ENCODE peak calls at places on chromosomes 4 and X, in six cellular contexts. E, M, L, T, H and D are unnamed samples.

GRCh38 chr4:71460368-71460767 is 121.5 kb downstream of the SLC4A4 start:
- DNase-seq in H (no peak), L (no peak), T (no peak), M (no peak), E (no peak), D (no peak)

GRCh38 chr4:23161787-23162186 is 469.1 kb downstream of the GBA3 start:
- DNase-seq in M (no peak), T (no peak), H (no peak), E (no peak), L (no peak), D (no peak)

GRCh38 chr4:31016322-31017061 is 296.3 kb downstream of the PCDH7 start:
- DNase-seq in T (no peak), H (no peak), L (no peak), E (no peak), M (no peak), D (no peak)

GRCh38 chr4:107348188-107348872 is 312.2 kb upstream of the DKK2 start:
- DNase-seq in H (no peak), M (no peak), L (no peak), E (no peak), T (no peak), D (no peak)

GRCh38 chr4:117971406-117971805 is 62.9 kb upstream of the NDST3 start:
- DNase-seq in L (no peak), M (no peak), H (no peak), T (no peak), E (no peak), D (no peak)

GRCh38 chrX:10198254-10198653 is 41.5 kb downstream of the CLCN4 start:
- DNase-seq in T (no peak), H (no peak), E (no peak), L (no peak), M (no peak), D (no peak)

GRCh38 chr4:101288365-101289145 is 58.8 kb downstream of the PPP3CA start:
- DNase-seq in M (no peak), H (no peak), E (no peak), T (no peak), L (no peak), D (no peak)

GRCh38 chr4:121728798-121729226 is 32.0 kb upstream of the ANXA5 start:
- DNase-seq in H (no peak), T (no peak), M (no peak), L (no peak), E (no peak), D (no peak)

GRCh38 chrX:16213970-16214369 is 46.7 kb downstream of the MAGEB17 start:
- DNase-seq in H (no peak), E (no peak), L (no peak), M (no peak), T (no peak), D (no peak)

GRCh38 chr4:8123389-8123788 is 35.2 kb downstream of the ABLIM2 start:
- DNase-seq in M (peak), T (no peak), H (peak), E (no peak), L (no peak), D (no peak)

GRCh38 chr4:77579406-77580076 is 26.1 kb upstream of the CXCL13 start:
- DNase-seq in E (no peak), L (no peak), M (no peak), T (no peak), H (no peak), D (no peak)

GRCh38 chr4:19850909-19851308 is 400.8 kb upstream of the SLIT2 start:
- DNase-seq in T (no peak), M (no peak), L (no peak), H (no peak), E (no peak), D (no peak)

GRCh38 chr4:53688186-53688790 is 97.0 kb upstream of the LNX1 start:
- DNase-seq in M (no peak), H (no peak), L (no peak), E (no peak), T (no peak), D (no peak)

GRCh38 chr4:184636897-184637296 is 12.3 kb downstream of the CASP3 start:
- DNase-seq in L (no peak), M (no peak), E (no peak), T (no peak), H (no peak), D (no peak)

GRCh38 chrX:123422875-123423274 is 238.8 kb downstream of the GRIA3 start:
- DNase-seq in L (no peak), H (no peak), T (no peak), M (no peak), E (no peak), D (no peak)

GRCh38 chr4:169283114-169283509 is 12.4 kb upstream of the SH3RF1 start:
- DNase-seq in L (no peak), M (no peak), T (no peak), H (no peak), E (no peak), D (no peak)

GRCh38 chr4:87543835-87544461 is 14.8 kb upstream of the SPARCL1 start:
- DNase-seq in E (no peak), T (no peak), M (no peak), L (no peak), H (no peak), D (no peak)

GRCh38 chr4:138681000-138681604 is 334.5 kb upstream of the NOCT start:
- DNase-seq in H (peak), L (peak), M (peak), E (peak), T (peak), D (peak)

GRCh38 chr4:95050980-95051688 is 293.4 kb downstream of the BMPR1B start:
- DNase-seq in M (peak), H (peak), L (no peak), E (no peak), T (no peak), D (no peak)

GRCh38 chr4:108247511-108248088 is 78.9 kb upstream of the LEF1 start:
- DNase-seq in T (no peak), L (no peak), M (no peak), H (peak), E (no peak), D (no peak)

GRCh38 chr4:149605601-149606378 is 209.9 kb downstream of the IQCM start:
- DNase-seq in L (no peak), E (no peak), H (no peak), M (no peak), T (no peak), D (no peak)

GRCh38 chrX:373641-374471 is 12.9 kb downstream of the PPP2R3B start:
- DNase-seq in H (peak), E (no peak), T (no peak), L (no peak), M (peak), D (no peak)

GRCh38 chr4:21569638-21570037 is 378.9 kb downstream of the KCNIP4 start:
- DNase-seq in M (no peak), H (no peak), L (no peak), E (no peak), T (no peak), D (no peak)

GRCh38 chrX:48025561-48025960 is 18.8 kb downstream of the SPACA5 start:
- DNase-seq in T (no peak), E (peak), M (no peak), H (no peak), L (peak), D (peak)

GRCh38 chrX:24426921-24427746 is 38.0 kb upstream of the PDK3 start:
- DNase-seq in L (no peak), T (no peak), H (no peak), M (no peak), E (no peak), D (no peak)

GRCh38 chr4:109433281-109434006 is at the start of gene SEC24B:
- DNase-seq in E (peak), M (peak), L (peak), H (peak), T (peak), D (peak)

GRCh38 chrX:12240491-12240890 is 102.2 kb downstream of the FRMPD4 start:
- DNase-seq in H (no peak), M (no peak), L (no peak), T (no peak), E (no peak), D (no peak)

GRCh38 chr4:165137205-165137604 is 24.5 kb upstream of the TMEM192 start:
- DNase-seq in H (no peak), T (no peak), M (no peak), E (no peak), L (no peak), D (no peak)

GRCh38 chr4:30294295-30294694 is 425.9 kb upstream of the PCDH7 start:
- DNase-seq in H (no peak), M (no peak), T (no peak), E (no peak), L (no peak), D (no peak)

GRCh38 chrX:112654871-112655270 is 24.9 kb downstream of the LHFPL1 start:
- DNase-seq in E (no peak), M (no peak), L (no peak), T (no peak), H (no peak), D (no peak)

GRCh38 chr4:164572877-164573279 is 181.1 kb upstream of the SMIM31 start:
- DNase-seq in L (no peak), M (no peak), T (no peak), E (no peak), H (no peak), D (no peak)

GRCh38 chr4:107578321-107578720 is 141.7 kb downstream of the PAPSS1 start:
- DNase-seq in E (no peak), L (no peak), M (no peak), T (no peak), H (no peak), D (no peak)

GRCh38 chr4:125315571-125316390 is 1.0 kb downstream of the FAT4 start:
- DNase-seq in H (peak), E (peak), T (no peak), L (no peak), M (peak), D (peak)

GRCh38 chrX:130253916-130254315 is 14.8 kb downstream of the ZNF280C start:
- DNase-seq in T (no peak), M (no peak), H (no peak), L (no peak), E (no peak), D (no peak)

GRCh38 chr4:98610926-98611325 is 47.5 kb downstream of the TSPAN5 start:
- DNase-seq in T (no peak), H (no peak), L (no peak), E (no peak), M (no peak), D (no peak)

GRCh38 chr4:98611649-98612317 is 46.6 kb downstream of the TSPAN5 start:
- DNase-seq in M (no peak), L (no peak), T (no peak), E (no peak), H (no peak), D (no peak)

GRCh38 chr4:98613453-98614075 is 44.8 kb downstream of the TSPAN5 start:
- DNase-seq in T (no peak), H (no peak), L (no peak), E (no peak), M (no peak), D (no peak)

GRCh38 chr4:98614081-98614480 is 44.3 kb downstream of the TSPAN5 start:
- DNase-seq in L (no peak), E (no peak), M (no peak), H (no peak), T (no peak), D (no peak)

DNA sequence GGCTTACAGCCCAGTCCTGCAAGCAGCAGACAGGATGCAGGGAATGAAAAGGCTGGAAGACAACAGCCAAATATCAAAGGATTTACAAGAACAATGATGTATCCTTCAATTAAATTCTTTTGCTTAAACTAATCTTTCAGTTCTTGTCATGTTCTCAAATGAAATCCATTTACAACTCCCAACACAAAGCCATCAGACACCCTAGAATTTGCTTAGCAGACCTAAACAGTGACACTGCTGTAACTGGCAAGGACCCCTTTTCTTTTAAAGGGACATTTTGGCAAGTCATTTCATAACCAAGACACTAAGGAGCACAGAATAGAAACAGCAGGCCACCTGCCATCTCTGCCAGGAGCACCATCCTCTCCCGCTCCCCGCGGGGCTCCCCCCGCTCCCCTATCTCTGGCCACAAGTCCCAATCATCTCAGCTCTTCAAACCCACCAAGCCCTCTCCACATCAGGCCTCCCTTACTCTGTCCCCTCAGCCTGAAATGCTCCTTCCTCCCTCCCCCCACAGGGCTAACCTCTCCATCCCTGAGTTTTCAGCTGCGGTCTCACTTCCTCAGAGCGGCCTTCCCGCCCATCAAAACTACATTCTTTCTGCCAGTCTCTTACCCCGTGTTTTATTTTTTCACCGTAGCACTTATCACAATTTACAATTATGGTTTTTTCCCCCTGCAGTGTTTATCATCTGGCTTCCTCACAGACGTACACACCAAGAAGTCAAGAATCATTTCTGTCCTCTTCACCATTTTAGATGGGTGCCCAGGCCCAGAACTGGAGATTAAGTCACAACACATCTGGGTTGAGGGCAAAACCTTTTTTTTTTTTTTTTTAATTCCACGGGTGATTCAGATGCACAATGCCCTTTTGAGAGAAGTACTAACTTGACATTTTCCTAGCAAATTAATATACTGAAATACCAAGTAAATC is 45.8 kb downstream of the TSPAN5 start:
- DNase-seq in M (no peak), T (no peak), H (no peak), E (no peak), L (no peak), D (no peak)
- H3K27ac ChIP-seq in M (no peak), T (no peak), H (no peak), E (no peak), L (no peak), D (no peak)

DNA sequence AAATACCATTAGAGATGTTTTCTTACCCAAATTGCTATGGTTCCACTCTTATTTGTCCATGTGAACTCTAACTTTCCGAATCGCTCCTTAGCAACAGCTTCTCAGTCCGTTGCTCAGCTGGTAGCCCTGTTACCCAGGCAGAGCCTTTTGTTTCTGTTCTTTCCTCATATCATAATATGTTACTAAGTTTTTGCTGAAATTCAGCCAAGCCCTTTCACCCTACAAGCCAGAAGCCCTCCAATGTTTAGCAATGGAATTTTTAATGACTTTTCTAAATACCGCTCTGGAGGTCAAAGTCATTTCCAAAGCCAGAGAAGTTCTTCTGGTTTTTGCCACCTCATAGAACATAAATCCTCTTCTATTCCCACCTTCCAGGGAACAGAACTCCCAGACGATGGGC is 1029.5 kb downstream of the C4orf33 start:
- DNase-seq in E (no peak), T (no peak), H (no peak), M (no peak), L (no peak), D (no peak)
- H3K27ac ChIP-seq in E (no peak), T (no peak), H (no peak), M (no peak), L (no peak), D (no peak)

DNA sequence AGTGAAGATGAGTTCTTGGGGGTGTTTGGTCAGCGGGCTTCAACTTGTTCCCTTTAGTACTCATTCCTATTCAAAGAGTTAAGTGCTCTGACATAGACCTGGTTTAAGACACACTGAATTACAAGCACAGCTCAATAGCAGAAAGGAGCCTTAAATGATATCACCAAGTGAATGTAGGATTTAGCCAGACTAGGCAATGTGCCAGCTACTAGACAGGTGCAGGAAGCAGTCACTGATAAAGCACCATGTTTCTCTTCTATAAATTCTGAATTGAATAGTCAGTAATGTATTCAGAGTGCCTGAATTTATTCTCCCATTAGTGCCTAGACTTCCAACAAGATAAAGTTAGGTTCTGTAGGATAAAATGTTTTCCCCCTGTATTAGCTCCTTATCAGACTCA is 63.6 kb downstream of the ASB9 start:
- DNase-seq in M (no peak), T (no peak), H (no peak), E (no peak), L (no peak), D (no peak)
- H3K27ac ChIP-seq in M (no peak), T (no peak), H (no peak), E (no peak), L (no peak), D (no peak)

GRCh38 chrX:38277136-38277535 is 50.2 kb downstream of the RPGR start:
- DNase-seq in M (no peak), E (no peak), L (no peak), T (no peak), H (no peak), D (no peak)

GRCh38 chrX:38276089-38276488 is 51.2 kb downstream of the RPGR start:
- DNase-seq in E (no peak), H (no peak), T (no peak), L (no peak), M (no peak), D (no peak)

GRCh38 chrX:38279188-38279587 is 48.1 kb downstream of the RPGR start:
- DNase-seq in L (no peak), E (no peak), M (no peak), T (no peak), H (no peak), D (no peak)

GRCh38 chrX:38278682-38279081 is 48.6 kb downstream of the RPGR start:
- DNase-seq in T (no peak), L (no peak), E (no peak), H (no peak), M (no peak), D (no peak)

DNA sequence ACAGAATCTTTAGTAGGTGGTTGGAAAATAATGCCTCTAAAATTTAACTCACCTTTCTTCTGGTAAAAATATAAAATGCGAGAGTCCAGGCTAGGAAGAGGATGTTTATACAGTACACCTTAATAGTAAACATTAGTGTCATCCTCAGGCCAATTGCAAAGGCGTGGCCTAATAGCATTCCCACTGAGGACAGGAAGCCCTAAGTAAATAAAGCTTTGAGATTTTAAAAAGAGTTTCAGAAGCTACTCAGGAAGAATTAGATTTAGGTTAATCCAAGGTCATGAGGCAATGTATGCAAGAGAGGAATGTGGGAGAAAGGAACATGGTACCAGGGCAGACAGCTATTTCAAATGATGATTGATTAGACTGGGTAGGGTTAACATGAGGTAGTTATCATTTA is 49.5 kb downstream of the RPGR start:
- DNase-seq in H (no peak), E (no peak), M (no peak), L (no peak), T (no peak), D (no peak)
- H3K27ac ChIP-seq in H (no peak), E (no peak), M (no peak), L (no peak), T (no peak), D (no peak)

GRCh38 chr4:1043658-1044468 is 32.4 kb downstream of the FGFRL1 start:
- DNase-seq in E (peak), M (peak), L (peak), T (no peak), H (peak), D (no peak)

GRCh38 chr4:1041936-1042330 is 30.5 kb downstream of the FGFRL1 start:
- DNase-seq in H (peak), M (peak), E (no peak), L (no peak), T (no peak), D (no peak)

GRCh38 chr4:1042352-1043025 is 31.1 kb downstream of the FGFRL1 start:
- DNase-seq in M (no peak), T (no peak), L (no peak), H (no peak), E (no peak), D (no peak)

GRCh38 chr4:1044469-1045192 is 33.2 kb downstream of the FGFRL1 start:
- DNase-seq in L (no peak), E (no peak), M (peak), H (peak), T (no peak), D (no peak)

GRCh38 chr4:1043162-1043561 is 31.7 kb downstream of the FGFRL1 start:
- DNase-seq in L (no peak), E (no peak), M (no peak), T (no peak), H (no peak), D (no peak)
- H3K27ac ChIP-seq in L (no peak), E (no peak), M (no peak), T (no peak), H (no peak), D (no peak)

GRCh38 chrX:134846042-134846441 is 144.7 kb upstream of the SMIM10 start:
- DNase-seq in E (no peak), T (no peak), M (no peak), L (no peak), H (no peak), D (no peak)
- H3K27ac ChIP-seq in E (no peak), T (no peak), M (no peak), L (no peak), H (no peak), D (no peak)